ENCODE peak calls at places on chromosomes 7 and 10, in eight cellular contexts. F is psoas muscle, H is stomach, Y is heart right ventricle, C is SK-N-SH, V is brain microvascular endothelial cell, P is cardiac fibroblast, R is ovary. E is an unnamed sample.

GRCh38 chr7:51005074-51005473 is 222.4 kb upstream of the GRB10 start:
- DNase-seq in F (no peak), H (no peak), Y (no peak), C (no peak), V (no peak), P (no peak), R (no peak), E (no peak)

GRCh38 chr7:43721193-43721806 is 8.0 kb downstream of the COA1 start:
- DNase-seq in F (no peak), H (no peak), Y (peak; percentile 16), C (peak; percentile 45), V (peak; percentile 27), P (peak; percentile 72), R (no peak), E (peak; percentile 75)

GRCh38 chr7:77687100-77687746 is 9.0 kb upstream of the RSBN1L start:
- DNase-seq in F (no peak), H (no peak), Y (no peak), C (no peak), V (peak; percentile 13), P (peak; percentile 37), R (no peak), E (peak; percentile 82)

GRCh38 chr10:557792-558328 is 131.6 kb downstream of the DIP2C start:
- DNase-seq in F (no peak), H (no peak), Y (no peak), C (peak; percentile 61), V (no peak), P (peak; percentile 36), R (no peak), E (peak; percentile 19)

GRCh38 chr10:42937649-42938180 is 139.2 kb upstream of the RET start:
- DNase-seq in F (no peak), H (no peak), Y (no peak), C (no peak), V (no peak), P (no peak), R (no peak), E (no peak)

GRCh38 chr10:114768394-114768786 is 53.2 kb upstream of the FHIP2A start:
- DNase-seq in F (no peak), H (no peak), Y (no peak), C (no peak), V (no peak), P (no peak), R (no peak), E (no peak)

GRCh38 chr7:76072243-76073148 is 24.6 kb downstream of the MDH2 start:
- DNase-seq in F (no peak), H (no peak), Y (no peak), C (peak; percentile 16), V (no peak), P (no peak), R (no peak), E (no peak)

GRCh38 chr7:131355917-131356777 is 28.5 kb downstream of the MKLN1 start:
- DNase-seq in F (no peak), H (peak; percentile 43), Y (peak; percentile 32), C (no peak), V (no peak), P (peak; percentile 43), R (no peak), E (peak; percentile 54)

GRCh38 chr10:127890935-127891334 is 1.8 kb downstream of the CLRN3 start:
- DNase-seq in F (no peak), H (no peak), Y (no peak), C (no peak), V (no peak), P (no peak), R (no peak), E (no peak)

GRCh38 chr10:124002391-124003069 is 90.9 kb downstream of the CHST15 start:
- DNase-seq in F (no peak), H (no peak), Y (no peak), C (peak; percentile 18), V (no peak), P (no peak), R (peak; percentile 10), E (no peak)

GRCh38 chr10:13915710-13916109 is 328.9 kb downstream of the PRPF18 start:
- DNase-seq in F (no peak), H (no peak), Y (no peak), C (no peak), V (no peak), P (no peak), R (no peak), E (no peak)

GRCh38 chr7:50962962-50963374 is 180.3 kb upstream of the GRB10 start:
- DNase-seq in F (peak; percentile 53), H (peak; percentile 78), Y (peak; percentile 84), C (no peak), V (peak; percentile 35), P (peak; percentile 76), R (peak; percentile 20), E (peak; percentile 47)

GRCh38 chr7:106347229-106347833 is 62.5 kb upstream of the NAMPT start:
- DNase-seq in F (no peak), H (no peak), Y (no peak), C (no peak), V (no peak), P (no peak), R (no peak), E (no peak)

GRCh38 chr10:66748217-66748616 is 177.6 kb upstream of the LRRTM3 start:
- DNase-seq in F (no peak), H (no peak), Y (no peak), C (no peak), V (no peak), P (no peak), R (no peak), E (no peak)
- TF ChIP-seq CTCF in F (no peak), H (no peak), Y (no peak), C (peak; percentile 20), V (no peak), P (peak; percentile 21), R (no peak), E (no peak)

DNA sequence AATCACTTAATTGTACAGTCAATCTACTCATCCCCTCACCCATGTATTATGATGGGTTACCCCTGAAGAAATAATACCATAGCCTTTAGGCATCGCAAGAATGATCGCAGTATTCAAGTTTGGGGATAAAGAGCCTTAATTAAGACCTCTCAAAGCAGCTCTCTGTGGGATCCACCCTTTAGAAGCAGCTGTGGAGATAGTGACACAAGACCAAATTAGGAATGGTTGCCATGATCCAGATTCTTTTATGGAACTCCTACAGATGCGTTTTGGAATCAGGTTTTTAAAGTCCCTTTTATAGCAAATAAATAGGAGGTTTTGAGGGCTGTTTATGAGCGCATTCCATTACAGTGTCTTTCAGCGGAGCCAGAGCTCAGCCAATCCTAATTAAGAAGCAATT is 12.2 kb downstream of the TES start:
- DNase-seq in F (no peak), H (no peak), Y (no peak), C (no peak), V (no peak), P (no peak), R (no peak), E (peak; percentile 46)
- H3K4me3 ChIP-seq in F (no peak overlapping the region), H (no peak overlapping the region), Y (no peak overlapping the region), C (no peak overlapping the region), V (no peak overlapping the region), P (no peak overlapping the region), R (peak overlapping the region; percentile 8), E (peak overlapping the region; percentile 24)

DNA sequence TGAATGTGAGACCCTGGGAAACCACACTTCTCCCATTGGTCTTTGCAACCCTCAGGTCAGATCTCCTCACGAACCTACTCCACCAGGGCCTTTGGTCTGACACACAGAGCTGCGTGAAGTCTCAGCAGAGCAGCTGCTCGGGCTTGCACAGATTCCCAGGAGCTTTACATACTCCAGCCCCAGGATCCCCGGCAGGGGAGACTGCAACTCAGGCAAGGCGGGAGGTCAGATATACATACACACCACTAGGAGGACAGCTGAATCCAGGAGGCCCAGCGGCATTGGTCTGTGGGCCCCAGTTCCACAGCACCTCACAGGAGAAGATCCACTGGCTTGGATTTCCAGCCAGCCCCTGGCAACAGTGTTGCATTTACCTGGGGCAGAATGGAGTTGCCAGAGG is 239.2 kb downstream of the GPAM start:
- DNase-seq in F (no peak), H (no peak), Y (no peak), C (no peak), V (no peak), P (no peak), R (no peak), E (no peak)
- TF ChIP-seq CTCF in F (no peak), H (no peak), Y (no peak), C (no peak), V (no peak), P (no peak), R (no peak), E (no peak)

GRCh38 chr10:102945989-102946388 is 27.9 kb downstream of the CNNM2 start:
- DNase-seq in F (no peak), H (no peak), Y (no peak), C (no peak), V (no peak), P (no peak), R (no peak), E (no peak)

GRCh38 chr10:102946992-102947391 is 28.9 kb downstream of the CNNM2 start:
- DNase-seq in F (no peak), H (no peak), Y (no peak), C (no peak), V (no peak), P (no peak), R (no peak), E (no peak)

GRCh38 chr10:102935939-102936605 is 18.0 kb downstream of the CNNM2 start:
- DNase-seq in F (no peak), H (no peak), Y (no peak), C (no peak), V (no peak), P (no peak), R (no peak), E (no peak)

GRCh38 chr10:102945449-102945848 is 27.4 kb downstream of the CNNM2 start:
- DNase-seq in F (no peak), H (no peak), Y (no peak), C (no peak), V (no peak), P (no peak), R (no peak), E (no peak)

GRCh38 chr10:102941401-102941800 is 23.3 kb downstream of the CNNM2 start:
- DNase-seq in F (no peak), H (no peak), Y (no peak), C (no peak), V (no peak), P (no peak), R (no peak), E (no peak)
- H3K4me3 ChIP-seq in F (no peak overlapping the region), H (no peak overlapping the region), Y (no peak overlapping the region), C (no peak overlapping the region), V (no peak overlapping the region), P (no peak overlapping the region), R (no peak overlapping the region), E (no peak overlapping the region)

GRCh38 chr7:107982918-107983389 is 20.0 kb downstream of the LAMB1 start:
- DNase-seq in F (no peak), H (no peak), Y (peak; percentile 46), C (no peak), V (no peak), P (peak; percentile 44), R (no peak), E (no peak)
- TF ChIP-seq CTCF in F (no peak), H (no peak), Y (peak; percentile 33), C (peak; percentile 53), V (peak; percentile 55), P (peak; percentile 37), R (no peak), E (peak; percentile 33)

E was measured in fibroblast of villous mesenchyme.